ENCODE peak calls at places on chromosome 16, in six cellular contexts. One of them, this sample, is unnamed.

GRCh38 chr16:12920739-12921138 is 19.3 kb downstream of the SHISA9 start:
- DNase-seq in stomach: no peak
- DNase-seq in A549: no peak
- DNase-seq in HCT116: no peak
- DNase-seq in endothelial cell of umbilical vein: no peak
- DNase-seq in tibial nerve: no peak
- DNase-seq in this sample: no peak

GRCh38 chr16:67415872-67416793 is at the start of gene ZDHHC1:
- DNase-seq in HCT116: no peak
- DNase-seq in stomach: peak
- DNase-seq in A549: peak
- DNase-seq in tibial nerve: no peak
- DNase-seq in endothelial cell of umbilical vein: peak
- DNase-seq in this sample: peak

GRCh38 chr16:4319454-4319853 is 3.6 kb downstream of the GLIS2 start:
- DNase-seq in endothelial cell of umbilical vein: no peak
- DNase-seq in tibial nerve: no peak
- DNase-seq in HCT116: no peak
- DNase-seq in stomach: peak
- DNase-seq in A549: no peak
- DNase-seq in this sample: no peak

GRCh38 chr16:26071383-26071782 is 379.6 kb downstream of the HS3ST4 start:
- DNase-seq in tibial nerve: no peak
- DNase-seq in A549: no peak
- DNase-seq in HCT116: no peak
- DNase-seq in endothelial cell of umbilical vein: no peak
- DNase-seq in stomach: no peak
- DNase-seq in this sample: no peak

GRCh38 chr16:67260426-67261063 is 11.8 kb downstream of the SLC9A5 start:
- DNase-seq in endothelial cell of umbilical vein: peak
- DNase-seq in HCT116: no peak
- DNase-seq in stomach: peak
- DNase-seq in A549: no peak
- DNase-seq in tibial nerve: no peak
- DNase-seq in this sample: peak

GRCh38 chr16:31382485-31383161 is 10.5 kb upstream of the ITGAD start:
- DNase-seq in A549: peak
- DNase-seq in tibial nerve: no peak
- DNase-seq in stomach: peak
- DNase-seq in HCT116: peak
- DNase-seq in endothelial cell of umbilical vein: peak
- DNase-seq in this sample: peak

GRCh38 chr16:81293909-81294802 is 20.6 kb upstream of the GAN start:
- DNase-seq in tibial nerve: no peak
- DNase-seq in endothelial cell of umbilical vein: no peak
- DNase-seq in A549: no peak
- DNase-seq in stomach: no peak
- DNase-seq in HCT116: no peak
- DNase-seq in this sample: no peak

GRCh38 chr16:13904179-13904691 is 15.7 kb upstream of the ERCC4 start:
- DNase-seq in tibial nerve: no peak
- DNase-seq in endothelial cell of umbilical vein: no peak
- DNase-seq in A549: no peak
- DNase-seq in HCT116: no peak
- DNase-seq in stomach: no peak
- DNase-seq in this sample: no peak

GRCh38 chr16:82062645-82063058 is 27.6 kb downstream of the HSD17B2 start:
- DNase-seq in stomach: no peak
- DNase-seq in HCT116: no peak
- DNase-seq in endothelial cell of umbilical vein: no peak
- DNase-seq in tibial nerve: no peak
- DNase-seq in A549: no peak
- DNase-seq in this sample: no peak

GRCh38 chr16:67395105-67395457 is 1.8 kb upstream of the TPPP3 start:
- DNase-seq in stomach: no peak
- DNase-seq in tibial nerve: no peak
- DNase-seq in endothelial cell of umbilical vein: no peak
- DNase-seq in HCT116: no peak
- DNase-seq in A549: no peak
- DNase-seq in this sample: no peak

GRCh38 chr16:27127293-27127692 is 60.6 kb downstream of the C16orf82 start:
- DNase-seq in A549: no peak
- DNase-seq in stomach: no peak
- DNase-seq in HCT116: no peak
- DNase-seq in endothelial cell of umbilical vein: no peak
- DNase-seq in tibial nerve: no peak
- DNase-seq in this sample: no peak

GRCh38 chr16:9311303-9311954 is 220.0 kb downstream of the HAPSTR1 start:
- DNase-seq in HCT116: no peak
- DNase-seq in A549: no peak
- DNase-seq in stomach: no peak
- DNase-seq in tibial nerve: no peak
- DNase-seq in endothelial cell of umbilical vein: no peak
- DNase-seq in this sample: no peak

GRCh38 chr16:87464691-87465300 is 28.0 kb downstream of the ZCCHC14 start:
- DNase-seq in endothelial cell of umbilical vein: no peak
- DNase-seq in HCT116: no peak
- DNase-seq in tibial nerve: peak
- DNase-seq in stomach: peak
- DNase-seq in A549: no peak
- DNase-seq in this sample: peak
- TF ChIP-seq POLR2A in endothelial cell of umbilical vein: no peak
- TF ChIP-seq POLR2A in HCT116: no peak
- TF ChIP-seq POLR2A in tibial nerve: no peak
- TF ChIP-seq POLR2A in stomach: no peak
- TF ChIP-seq POLR2A in A549: no peak
- TF ChIP-seq POLR2A in this sample: peak

DNA sequence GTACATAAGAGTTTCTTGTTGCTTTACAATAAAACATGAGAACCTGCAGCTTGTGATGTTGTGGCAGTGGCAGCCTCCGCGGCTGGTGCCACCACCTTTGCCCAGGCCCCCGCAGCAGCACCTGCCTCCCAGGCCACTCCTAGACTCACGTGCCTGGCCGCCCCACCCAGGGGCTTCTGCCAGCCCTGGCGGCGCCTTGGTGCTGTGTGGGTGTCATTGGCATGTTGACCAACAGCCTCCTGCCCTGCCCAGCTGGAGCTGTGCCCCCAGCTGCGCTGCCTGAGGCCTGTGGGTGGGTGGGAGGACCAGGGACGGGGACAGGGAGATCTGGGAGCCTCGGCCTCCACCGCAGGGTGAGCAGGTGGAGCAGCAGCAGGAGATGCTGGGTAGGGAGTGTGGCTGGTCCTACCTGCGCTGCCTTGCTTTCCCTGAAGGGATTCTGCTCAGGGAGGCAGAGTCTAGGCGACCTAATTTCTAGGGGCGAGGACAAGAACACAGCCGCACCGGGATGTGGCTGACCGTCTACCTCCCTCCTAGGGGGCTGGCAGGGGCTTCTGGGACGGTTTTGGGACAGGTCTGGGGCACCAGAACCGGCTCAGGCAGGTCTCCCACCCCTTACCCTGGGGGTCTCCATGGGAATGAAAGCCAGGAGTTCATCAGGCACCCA is 416 bp upstream of the DNASE1L2 start:
- DNase-seq in stomach: no peak
- DNase-seq in HCT116: no peak
- DNase-seq in A549: no peak
- DNase-seq in tibial nerve: no peak
- DNase-seq in endothelial cell of umbilical vein: no peak
- DNase-seq in this sample: no peak
- TF ChIP-seq POLR2A in stomach: no peak
- TF ChIP-seq POLR2A in HCT116: no peak
- TF ChIP-seq POLR2A in A549: peak
- TF ChIP-seq POLR2A in tibial nerve: no peak
- TF ChIP-seq POLR2A in endothelial cell of umbilical vein: no peak
- TF ChIP-seq POLR2A in this sample: no peak

DNA sequence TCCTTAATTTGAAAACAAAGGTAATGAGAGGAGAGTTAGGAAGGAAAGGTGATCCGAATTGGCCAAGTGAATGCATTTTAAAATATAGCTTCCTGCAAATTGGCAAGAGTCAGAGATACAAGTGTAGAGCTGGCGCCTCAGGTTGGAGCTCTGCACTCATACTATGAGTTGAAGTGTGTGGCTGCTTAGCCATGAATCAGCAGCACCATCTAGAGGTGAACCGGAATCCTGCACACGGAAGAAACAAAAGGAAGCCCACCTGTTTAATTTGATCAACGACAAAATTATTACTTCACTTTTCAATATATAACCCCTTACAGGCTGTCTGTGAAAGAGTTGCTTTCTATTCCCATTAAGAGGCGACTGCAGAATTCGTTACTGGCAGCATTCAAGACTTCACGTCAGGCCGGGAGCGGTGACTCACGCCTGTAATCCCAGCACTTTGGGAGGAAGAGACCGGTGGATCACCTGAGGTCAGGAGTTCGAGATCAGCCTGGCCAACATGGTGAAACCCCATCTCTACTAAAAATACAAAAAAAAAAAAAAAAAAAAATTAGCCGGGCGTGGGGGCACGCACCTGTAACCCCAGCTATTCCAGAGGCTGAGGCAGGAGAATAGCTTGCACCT is 1253.7 kb upstream of the CDH8 start:
- DNase-seq in endothelial cell of umbilical vein: peak
- DNase-seq in A549: peak
- DNase-seq in tibial nerve: no peak
- DNase-seq in stomach: peak
- DNase-seq in HCT116: no peak
- DNase-seq in this sample: no peak
- TF ChIP-seq POLR2A in endothelial cell of umbilical vein: no peak
- TF ChIP-seq POLR2A in A549: no peak
- TF ChIP-seq POLR2A in tibial nerve: no peak
- TF ChIP-seq POLR2A in stomach: no peak
- TF ChIP-seq POLR2A in HCT116: no peak
- TF ChIP-seq POLR2A in this sample: no peak

DNA sequence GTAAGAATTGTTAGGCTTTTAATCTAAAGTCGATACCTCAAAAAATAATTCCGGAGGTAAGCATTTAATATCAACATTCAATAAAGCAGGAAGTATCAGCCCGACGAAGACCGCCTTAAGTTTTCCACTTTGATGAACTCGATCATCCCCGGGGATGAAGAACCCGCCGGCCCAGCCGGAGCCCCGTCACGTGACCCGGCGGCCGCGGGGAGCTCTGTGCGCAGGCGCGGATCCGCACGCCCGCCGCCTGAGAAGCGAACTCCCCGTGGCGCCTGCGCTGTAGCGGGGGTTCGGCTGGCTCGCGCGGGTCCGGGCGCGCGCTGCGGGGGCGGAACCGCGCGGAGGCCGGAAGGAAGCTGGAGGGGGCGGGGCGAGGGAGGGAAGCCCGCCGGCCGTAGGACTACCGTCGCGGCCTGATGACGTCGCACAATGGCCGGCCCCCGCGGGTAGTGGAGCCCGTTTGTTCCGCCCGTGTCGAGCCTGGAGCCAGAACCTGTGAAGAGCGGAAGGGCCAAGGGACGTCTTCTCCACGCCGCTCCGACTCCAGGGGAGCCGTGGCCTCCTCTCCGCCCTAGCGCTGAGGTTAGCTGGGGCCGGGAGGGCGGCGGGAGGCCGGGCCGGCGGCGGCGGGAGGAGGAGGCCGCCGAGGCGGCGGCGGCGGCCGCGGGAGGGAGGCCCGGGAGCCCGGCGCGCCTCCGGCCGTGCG is at the start of gene ZC3H18:
- DNase-seq in stomach: peak
- DNase-seq in tibial nerve: peak
- DNase-seq in endothelial cell of umbilical vein: peak
- DNase-seq in A549: peak
- DNase-seq in HCT116: peak
- DNase-seq in this sample: peak
- TF ChIP-seq POLR2A in stomach: no peak
- TF ChIP-seq POLR2A in tibial nerve: peak
- TF ChIP-seq POLR2A in endothelial cell of umbilical vein: peak
- TF ChIP-seq POLR2A in A549: peak
- TF ChIP-seq POLR2A in HCT116: peak
- TF ChIP-seq POLR2A in this sample: peak

GRCh38 chr16:73049051-73049910 is 1.4 kb upstream of the ZFHX3 start:
- DNase-seq in stomach: no peak
- DNase-seq in tibial nerve: no peak
- DNase-seq in HCT116: no peak
- DNase-seq in A549: no peak
- DNase-seq in endothelial cell of umbilical vein: no peak
- DNase-seq in this sample: no peak

GRCh38 chr16:73047221-73047535 is 750 bp downstream of the ZFHX3 start:
- DNase-seq in tibial nerve: no peak
- DNase-seq in A549: no peak
- DNase-seq in endothelial cell of umbilical vein: no peak
- DNase-seq in HCT116: no peak
- DNase-seq in stomach: no peak
- DNase-seq in this sample: no peak

GRCh38 chr16:73046484-73047214 is 1.3 kb downstream of the ZFHX3 start:
- DNase-seq in A549: no peak
- DNase-seq in HCT116: no peak
- DNase-seq in endothelial cell of umbilical vein: no peak
- DNase-seq in tibial nerve: no peak
- DNase-seq in stomach: no peak
- DNase-seq in this sample: no peak

GRCh38 chr16:73048292-73049050 is 543 bp upstream of the ZFHX3 start:
- DNase-seq in stomach: peak
- DNase-seq in A549: no peak
- DNase-seq in endothelial cell of umbilical vein: peak
- DNase-seq in HCT116: no peak
- DNase-seq in tibial nerve: peak
- DNase-seq in this sample: no peak

DNA sequence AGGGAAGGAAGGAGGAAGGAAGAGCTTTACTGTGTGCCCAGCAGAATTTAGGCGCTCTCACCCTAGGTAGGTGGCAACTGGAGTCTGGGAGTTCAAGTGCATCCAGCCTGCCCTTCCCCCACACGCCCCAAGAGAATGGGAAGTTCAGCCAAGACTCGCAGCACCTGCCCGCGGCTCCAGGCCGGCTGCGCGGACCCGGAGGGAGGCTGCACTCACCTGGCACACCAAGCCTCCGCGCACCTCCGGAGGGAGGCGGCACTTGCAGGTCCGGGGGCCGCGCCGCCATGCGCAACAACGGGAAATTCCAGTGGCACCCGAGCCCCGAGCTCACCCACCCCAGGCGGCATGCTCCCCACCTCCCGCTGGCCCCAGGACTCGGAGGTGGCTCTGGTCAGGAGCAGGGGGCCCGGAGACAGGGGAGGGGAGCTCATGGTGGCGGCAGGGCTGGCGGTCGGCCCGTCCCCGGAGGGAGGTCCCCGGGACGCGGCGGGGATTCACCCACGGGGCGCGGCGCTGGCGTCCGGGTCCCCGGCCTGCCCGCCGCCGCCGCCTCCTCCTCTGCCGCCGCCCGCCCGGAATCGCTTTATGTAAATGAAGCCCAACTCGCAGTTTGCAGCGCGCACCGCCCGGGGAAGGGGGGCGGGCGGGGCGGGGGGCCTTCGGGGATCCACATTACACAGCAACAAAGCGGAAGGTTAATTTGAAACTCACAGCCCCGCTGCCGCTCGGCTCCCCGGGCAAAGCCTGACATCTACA is at the start of gene ZFHX3:
- DNase-seq in A549: no peak
- DNase-seq in endothelial cell of umbilical vein: peak
- DNase-seq in HCT116: no peak
- DNase-seq in tibial nerve: peak
- DNase-seq in stomach: peak
- DNase-seq in this sample: peak
- TF ChIP-seq POLR2A in A549: no peak
- TF ChIP-seq POLR2A in endothelial cell of umbilical vein: no peak
- TF ChIP-seq POLR2A in HCT116: no peak
- TF ChIP-seq POLR2A in tibial nerve: peak
- TF ChIP-seq POLR2A in stomach: no peak
- TF ChIP-seq POLR2A in this sample: peak

GRCh38 chr16:17369441-17369951 is 101.3 kb downstream of the XYLT1 start:
- DNase-seq in tibial nerve: no peak
- DNase-seq in HCT116: no peak
- DNase-seq in A549: no peak
- DNase-seq in endothelial cell of umbilical vein: peak
- DNase-seq in stomach: peak
- DNase-seq in this sample: no peak
- TF ChIP-seq POLR2A in tibial nerve: no peak
- TF ChIP-seq POLR2A in HCT116: no peak
- TF ChIP-seq POLR2A in A549: no peak
- TF ChIP-seq POLR2A in endothelial cell of umbilical vein: no peak
- TF ChIP-seq POLR2A in stomach: no peak
- TF ChIP-seq POLR2A in this sample: no peak